ENCODE peak calls at places on chromosome 7, in four cellular contexts. A is K562, R is HepG2, D is GM12878. J is an unnamed sample. For H3K36me3, the result is how much of the 10 kb centered on the place peaks cover.

GRCh38 chr7:30504347-30505173 is at the start of gene GGCT:
- DNase-seq in A (peak), R (peak), D (peak), J (peak)

GRCh38 chr7:26170663-26171062 is 18.7 kb downstream of the NFE2L3 start:
- DNase-seq in A (no peak), R (no peak), D (no peak), J (no peak)

GRCh38 chr7:34357068-34357467 is 300.9 kb upstream of the NPSR1 start:
- DNase-seq in A (no peak), R (no peak), D (no peak), J (no peak)

GRCh38 chr7:37833107-37833817 is 15.1 kb upstream of the NME8 start:
- DNase-seq in A (peak), R (peak), D (no peak), J (peak)

GRCh38 chr7:81158189-81158588 is 239.3 kb upstream of the SEMA3C start:
- DNase-seq in A (no peak), R (no peak), D (no peak), J (no peak)

GRCh38 chr7:149495785-149496641 is 1.6 kb downstream of the ZNF746 start:
- DNase-seq in A (no peak), R (peak), D (no peak), J (peak)

GRCh38 chr7:132650498-132650897 is 74.2 kb upstream of the PLXNA4 start:
- DNase-seq in A (no peak), R (no peak), D (no peak), J (no peak)

GRCh38 chr7:89023146-89023545 is 227.6 kb upstream of the TEX47 start:
- DNase-seq in A (no peak), R (no peak), D (no peak), J (no peak)

GRCh38 chr7:44288811-44289340 is 36.5 kb downstream of the CAMK2B start:
- DNase-seq in A (no peak), R (no peak), D (no peak), J (no peak)

GRCh38 chr7:66699998-66700397 is 40.5 kb upstream of the RABGEF1 start:
- DNase-seq in A (no peak), R (no peak), D (no peak), J (no peak)

GRCh38 chr7:71772783-71773182 is 639.4 kb downstream of the CALN1 start:
- DNase-seq in A (no peak), R (no peak), D (no peak), J (no peak)

DNA sequence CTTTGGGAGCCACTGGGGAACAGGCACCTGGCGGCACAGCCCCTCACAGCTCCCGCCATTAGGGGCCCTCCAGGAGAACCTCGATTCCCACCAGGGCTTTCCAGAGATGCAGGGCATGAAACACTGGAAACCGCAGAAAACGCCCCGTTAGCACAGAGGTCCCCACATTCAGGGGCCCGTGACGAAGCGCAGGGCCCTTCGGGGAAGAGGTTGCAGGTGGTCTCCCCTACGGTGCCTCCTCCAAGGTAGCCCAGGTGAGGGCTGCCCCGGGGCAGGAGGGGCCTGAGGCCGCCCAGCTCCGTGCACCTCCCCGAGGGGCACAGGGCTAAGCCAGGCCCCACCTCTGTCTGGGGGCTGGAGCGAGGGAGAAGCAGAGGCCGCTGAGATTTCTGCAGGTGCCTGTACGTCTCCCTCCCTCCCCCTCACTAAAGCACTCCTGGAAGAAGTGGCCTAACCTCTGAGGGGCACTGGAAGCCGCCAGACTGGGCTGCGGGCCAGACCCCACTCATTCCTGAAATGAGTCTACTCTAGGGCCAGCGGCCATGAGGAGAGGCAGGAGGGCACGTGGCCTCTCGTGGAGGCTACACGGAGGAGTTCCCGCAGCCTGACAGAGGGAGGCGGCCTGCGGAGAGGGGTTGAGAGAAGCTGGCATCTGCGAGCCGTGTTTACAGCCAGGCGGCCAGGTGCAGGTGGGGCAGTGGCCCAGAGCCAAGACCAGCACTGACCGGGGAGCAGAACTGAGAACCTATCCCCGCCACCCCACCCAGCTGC is 6.9 kb downstream of the PDGFA start:
- DNase-seq in A (no peak), R (no peak), D (no peak), J (no peak)
- TF ChIP-seq MYC in A (no peak), R (no peak), D (no peak), J (no peak)

DNA sequence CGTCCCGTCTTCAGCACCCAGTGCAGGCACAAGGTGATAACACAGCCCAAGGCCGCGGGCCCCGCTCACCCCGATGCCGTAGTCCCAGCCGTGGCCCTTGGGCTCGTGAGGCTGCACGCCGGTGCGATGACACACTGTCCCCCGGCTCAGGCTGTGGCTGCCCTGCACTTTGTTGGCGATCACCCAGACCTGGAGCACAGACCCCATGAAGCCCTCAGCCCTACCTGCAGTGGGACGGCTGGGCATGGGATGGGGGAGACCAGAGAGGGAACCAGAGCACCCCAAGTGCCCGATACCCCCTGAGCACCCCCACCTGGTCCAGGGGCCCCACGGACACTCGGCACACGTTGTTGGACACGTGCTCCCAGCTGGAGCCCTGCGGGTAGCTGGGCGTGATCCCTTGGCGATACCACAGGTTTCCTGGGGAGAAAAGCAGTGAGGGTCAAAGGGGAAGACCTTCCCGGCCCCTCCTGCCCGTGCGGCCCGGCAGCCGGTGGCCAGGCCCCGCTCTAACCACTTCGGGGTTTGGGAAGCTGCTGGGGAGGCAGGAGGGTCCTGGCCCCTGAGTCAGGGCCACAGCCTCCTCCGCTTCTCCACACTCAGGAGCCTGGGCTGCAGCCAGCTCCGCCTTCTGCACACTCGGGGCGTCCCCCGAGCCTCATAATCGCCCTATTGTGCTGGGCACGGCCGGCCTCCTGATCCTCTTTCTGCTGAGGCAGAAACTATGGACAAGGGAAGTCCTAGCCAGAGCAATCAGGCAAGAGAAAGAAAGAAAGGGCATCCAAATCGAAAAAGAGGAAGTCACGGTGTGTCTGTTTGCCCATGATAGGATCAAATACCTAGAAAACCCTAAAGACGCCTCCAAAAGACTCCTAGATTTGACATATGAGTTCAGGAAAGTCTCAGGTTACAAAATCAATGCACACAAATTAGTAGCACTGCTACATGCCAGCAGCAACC is 6.7 kb downstream of the BHLHA15 start:
- DNase-seq in A (no peak), R (peak), D (no peak), J (peak)
- H3K36me3 ChIP-seq in A (under half), R (under half), D (under half), J (under half)

GRCh38 chr7:22333680-22334141 is 23.2 kb downstream of the RAPGEF5 start:
- DNase-seq in A (no peak), R (no peak), D (no peak), J (no peak)

GRCh38 chr7:22330903-22331302 is 26.1 kb downstream of the RAPGEF5 start:
- DNase-seq in A (no peak), R (no peak), D (no peak), J (no peak)

GRCh38 chr7:22332481-22332880 is 24.5 kb downstream of the RAPGEF5 start:
- DNase-seq in A (no peak), R (no peak), D (no peak), J (peak)

GRCh38 chr7:22331704-22332103 is 25.2 kb downstream of the RAPGEF5 start:
- DNase-seq in A (no peak), R (no peak), D (no peak), J (no peak)

GRCh38 chr7:22329816-22330524 is 27.0 kb downstream of the RAPGEF5 start:
- DNase-seq in A (no peak), R (no peak), D (no peak), J (no peak)
- TF ChIP-seq MYC in A (no peak), R (no peak), D (no peak), J (no peak)

DNA sequence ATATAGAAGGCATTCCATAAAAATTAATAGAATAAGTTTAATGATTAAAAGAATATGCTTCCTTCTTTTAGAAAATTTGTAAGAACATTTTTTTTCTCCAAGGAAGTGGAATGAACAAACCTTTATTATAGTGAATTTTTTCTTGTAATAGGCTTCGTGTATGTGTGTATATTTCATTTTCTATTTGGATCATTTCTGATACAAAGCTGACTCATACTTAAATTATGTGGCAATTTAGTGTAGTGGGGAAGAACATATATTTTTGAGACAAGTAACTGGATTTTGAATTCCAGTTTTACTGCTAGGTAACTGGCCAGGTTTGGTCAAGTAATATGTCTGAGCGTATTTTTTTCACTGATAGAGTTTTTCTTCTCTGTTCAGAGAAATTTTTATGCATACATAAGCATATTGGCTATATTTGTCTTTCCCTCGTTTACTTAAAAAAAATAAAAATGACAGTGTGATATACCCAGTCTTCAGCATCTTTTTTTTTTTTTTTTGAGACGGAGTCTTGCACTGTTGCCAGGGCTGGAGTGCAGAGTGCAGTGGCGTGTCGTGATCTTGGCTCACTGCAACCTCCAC is 50.8 kb downstream of the CDK13 start:
- DNase-seq in A (no peak), R (no peak), D (no peak), J (no peak)
- H3K36me3 ChIP-seq in A (under half), R (under half), D (under half), J (under half)

GRCh38 chr7:99312316-99313203 is 13.1 kb upstream of the ARPC1A start:
- DNase-seq in A (peak), R (peak), D (peak), J (peak)
- TF ChIP-seq MYC in A (no peak), R (no peak), D (no peak), J (no peak)

GRCh38 chr7:139403601-139404000 is 43.9 kb downstream of the LUC7L2 start:
- DNase-seq in A (no peak), R (no peak), D (no peak), J (no peak)
- H3K36me3 ChIP-seq in A (half or more), R (under half), D (under half), J (under half)

DNA sequence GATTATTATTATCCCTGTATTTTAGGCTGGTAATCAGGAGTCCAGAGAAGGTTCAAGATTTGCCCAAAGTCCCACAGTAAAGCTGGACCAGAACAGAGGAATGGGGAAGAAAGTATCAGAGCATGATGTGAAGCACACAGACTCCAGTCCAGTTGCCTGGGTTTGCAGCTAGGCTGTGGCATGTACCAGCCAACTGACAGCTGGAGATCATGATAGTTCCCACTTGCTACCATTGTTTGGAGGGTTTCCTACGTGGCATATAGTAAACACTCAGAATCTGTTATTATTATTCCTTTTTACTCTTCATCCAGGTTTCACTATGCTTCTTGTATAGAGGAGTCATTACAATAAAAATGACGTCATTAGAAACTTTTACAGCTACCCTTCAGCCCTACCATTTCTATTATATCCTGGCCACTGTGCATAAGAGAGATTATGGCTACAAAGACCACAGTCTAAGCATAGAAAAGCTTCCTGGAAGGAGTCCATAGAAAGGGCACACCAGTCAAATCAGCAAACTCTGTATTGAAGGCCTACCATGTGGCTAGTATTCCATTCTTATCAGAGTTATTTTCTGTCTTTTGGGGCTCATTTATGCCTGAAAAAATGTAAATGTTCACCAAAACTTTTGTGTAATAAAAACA is 66.6 kb downstream of the MTPN start:
- DNase-seq in A (no peak), R (no peak), D (no peak), J (no peak)
- TF ChIP-seq MYC in A (no peak), R (no peak), D (no peak), J (no peak)

GRCh38 chr7:98943336-98943735 is 65.0 kb downstream of the TRRAP start:
- DNase-seq in A (no peak), R (no peak), D (no peak), J (no peak)

GRCh38 chr7:98945852-98946251 is 67.5 kb downstream of the TRRAP start:
- DNase-seq in A (no peak), R (no peak), D (no peak), J (no peak)

GRCh38 chr7:98949336-98950044 is 71.2 kb downstream of the TRRAP start:
- DNase-seq in A (no peak), R (no peak), D (no peak), J (no peak)

GRCh38 chr7:98944386-98944785 is 66.1 kb downstream of the TRRAP start:
- DNase-seq in A (no peak), R (no peak), D (no peak), J (no peak)

GRCh38 chr7:98946389-98946788 is 68.1 kb downstream of the TRRAP start:
- DNase-seq in A (no peak), R (no peak), D (no peak), J (no peak)
- H3K36me3 ChIP-seq in A (half or more), R (under half), D (under half), J (under half)

GRCh38 chr7:45647426-45647825 is 73.3 kb downstream of the ADCY1 start:
- DNase-seq in A (no peak), R (no peak), D (no peak), J (no peak)
- TF ChIP-seq MYC in A (no peak), R (no peak), D (no peak), J (no peak)

GRCh38 chr7:50306491-50307367 is 2.2 kb downstream of the IKZF1 start:
- DNase-seq in A (no peak), R (no peak), D (no peak), J (no peak)
- H3K36me3 ChIP-seq in A (under half), R (under half), D (under half), J (under half)

J was measured in endothelial cell of umbilical vein.